ENCODE peak calls at places on chromosomes 1 and 21, in four cellular contexts. J is GM23338, N is GM12878, P is K562. F is an unnamed sample.

GRCh38 chr21:45768741-45769049 is 125.2 kb downstream of the PCBP3 start:
- DNase-seq in J (peak), N (no peak), P (no peak), F (no peak)

GRCh38 chr1:86263101-86263500 is 106.5 kb upstream of the COL24A1 start:
- DNase-seq in J (no peak), N (no peak), P (no peak), F (no peak)

GRCh38 chr1:185317886-185318310 is 855 bp upstream of the IVNS1ABP start:
- DNase-seq in J (peak), N (peak), P (peak), F (no peak)

GRCh38 chr1:232981161-232981560 is 30.8 kb downstream of the NTPCR start:
- DNase-seq in J (no peak), N (no peak), P (no peak), F (no peak)

GRCh38 chr1:27621067-27621920 is 13.7 kb downstream of the FGR start:
- DNase-seq in J (no peak), N (no peak), P (no peak), F (no peak)

GRCh38 chr21:43864313-43864805 is 664 bp upstream of the AGPAT3 start:
- DNase-seq in J (peak), N (no peak), P (peak), F (peak)

GRCh38 chr1:229007167-229007566 is 263.7 kb upstream of the RAB4A start:
- DNase-seq in J (no peak), N (no peak), P (no peak), F (no peak)

GRCh38 chr1:190353538-190354101 is 124.0 kb downstream of the BRINP3 start:
- DNase-seq in J (no peak), N (no peak), P (no peak), F (no peak)

GRCh38 chr1:218588555-218589172 is 243.5 kb downstream of the TGFB2 start:
- DNase-seq in J (no peak), N (no peak), P (no peak), F (no peak)

GRCh38 chr1:169360415-169360814 is 7.2 kb downstream of the NME7 start:
- DNase-seq in J (no peak), N (no peak), P (no peak), F (no peak)

GRCh38 chr1:86696522-86696921 is 7.9 kb upstream of the SH3GLB1 start:
- DNase-seq in J (no peak), N (no peak), P (no peak), F (no peak)

GRCh38 chr1:24923485-24924113 is 6.5 kb downstream of the RUNX3 start:
- DNase-seq in J (no peak), N (peak), P (no peak), F (no peak)

GRCh38 chr1:187577625-187578024 is 748.9 kb downstream of the PLA2G4A start:
- DNase-seq in J (no peak), N (no peak), P (no peak), F (no peak)

GRCh38 chr1:192263436-192263835 is 53.4 kb upstream of the RGS21 start:
- DNase-seq in J (no peak), N (no peak), P (no peak), F (no peak)

GRCh38 chr1:196152975-196153374 is 455.3 kb downstream of the KCNT2 start:
- DNase-seq in J (no peak), N (no peak), P (no peak), F (no peak)

GRCh38 chr1:168452329-168452728 is 91.5 kb downstream of the XCL2 start:
- DNase-seq in J (peak), N (no peak), P (peak), F (no peak)

GRCh38 chr1:29912413-29912812 is 676.1 kb downstream of the PTPRU start:
- DNase-seq in J (no peak), N (no peak), P (no peak), F (no peak)

GRCh38 chr1:241181971-241182370 is 175.0 kb downstream of the RGS7 start:
- DNase-seq in J (no peak), N (no peak), P (no peak), F (no peak)

GRCh38 chr1:36782085-36782484 is 252.2 kb downstream of the GRIK3 start:
- DNase-seq in J (no peak), N (no peak), P (no peak), F (no peak)

GRCh38 chr1:200588698-200589097 is 31.9 kb downstream of the KIF14 start:
- DNase-seq in J (no peak), N (no peak), P (no peak), F (no peak)

GRCh38 chr1:161216945-161217712 is 2.0 kb downstream of the FCER1G start:
- DNase-seq in J (no peak), N (peak), P (no peak), F (no peak)

GRCh38 chr1:235067396-235068154 is 61.1 kb downstream of the TOMM20 start:
- DNase-seq in J (no peak), N (no peak), P (no peak), F (no peak)

GRCh38 chr21:43824250-43824882 is 35.0 kb downstream of the RRP1 start:
- DNase-seq in J (no peak), N (no peak), P (no peak), F (no peak)

GRCh38 chr1:172089768-172090510 is 248.6 kb downstream of the DNM3 start:
- DNase-seq in J (peak), N (peak), P (no peak), F (peak)

GRCh38 chr1:57423135-57424131 is at the start of gene DAB1:
- DNase-seq in J (peak), N (no peak), P (no peak), F (peak)

GRCh38 chr1:149848811-149849210 is 50.6 kb upstream of the BOLA1 start:
- DNase-seq in J (peak), N (no peak), P (no peak), F (no peak)

GRCh38 chr21:44880762-44881585 is 7.5 kb upstream of the PTTG1IP start:
- DNase-seq in J (no peak), N (no peak), P (no peak), F (no peak)

GRCh38 chr1:232886304-232886703 is 64.1 kb upstream of the NTPCR start:
- DNase-seq in J (no peak), N (no peak), P (no peak), F (no peak)

GRCh38 chr1:94323311-94324167 is 86.2 kb upstream of the ARHGAP29 start:
- DNase-seq in J (no peak), N (no peak), P (no peak), F (no peak)

GRCh38 chr1:219293440-219293839 is 119.8 kb downstream of the LYPLAL1 start:
- DNase-seq in J (no peak), N (no peak), P (no peak), F (no peak)

GRCh38 chr1:12464627-12465056 is 153.4 kb downstream of the DHRS3 start:
- DNase-seq in J (no peak), N (no peak), P (no peak), F (no peak)
- TF ChIP-seq CREB1 in J (no peak), N (no peak), P (no peak), F (no peak)

GRCh38 chr1:68051475-68051874 is 1.0 kb upstream of the DIRAS3 start:
- DNase-seq in J (peak), N (no peak), P (no peak), F (peak)
- TF ChIP-seq CREB1 in J (no peak), N (no peak), P (no peak), F (no peak)

DNA sequence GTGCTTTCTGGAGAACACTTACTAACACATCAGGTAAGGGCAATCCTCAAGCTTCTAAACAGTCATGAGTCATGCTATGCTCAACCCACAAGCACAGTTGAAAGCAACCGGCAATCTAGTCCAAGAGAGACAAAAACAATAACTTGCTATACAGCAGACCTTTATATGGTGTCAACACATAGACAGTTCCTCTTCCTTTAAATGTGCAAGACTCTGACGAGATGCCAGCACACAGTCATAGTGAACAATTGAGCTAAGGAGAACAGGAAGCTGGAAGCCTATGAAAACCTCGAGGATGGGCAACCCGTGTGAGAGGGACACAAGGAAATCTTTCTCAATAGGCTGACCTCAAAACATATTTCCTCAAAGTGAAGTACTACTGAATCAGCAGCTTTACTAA is 5.3 kb downstream of the ADIPOR1 start:
- DNase-seq in J (no peak), N (no peak), P (no peak), F (no peak)
- TF ChIP-seq CREB1 in J (no peak), N (no peak), P (no peak), F (no peak)

GRCh38 chr1:154334647-154335350 is 9.5 kb downstream of the ATP8B2 start:
- DNase-seq in J (peak), N (no peak), P (peak), F (peak)

GRCh38 chr1:154338875-154339274 is 13.6 kb downstream of the ATP8B2 start:
- DNase-seq in J (no peak), N (no peak), P (no peak), F (no peak)

GRCh38 chr1:154330669-154331068 is 5.3 kb downstream of the ATP8B2 start:
- DNase-seq in J (no peak), N (no peak), P (no peak), F (no peak)

GRCh38 chr1:154337253-154337894 is 12.0 kb downstream of the ATP8B2 start:
- DNase-seq in J (no peak), N (no peak), P (no peak), F (no peak)

GRCh38 chr1:154335351-154335714 is 10.0 kb downstream of the ATP8B2 start:
- DNase-seq in J (no peak), N (no peak), P (no peak), F (no peak)
- TF ChIP-seq CREB1 in J (no peak), N (no peak), P (no peak), F (no peak)

F was measured in WTC11.